ENCODE peak calls at places on chromosomes 11 and 22, in five cellular contexts. One of them, this sample, is unnamed.

GRCh38 chr11:87778341-87778740 is 396.9 kb downstream of the RAB38 start:
- DNase-seq in HEK293T: no peak
- DNase-seq in GM12878: no peak
- DNase-seq in H1: no peak
- DNase-seq in HepG2: no peak
- DNase-seq in this sample: peak

GRCh38 chr11:62879554-62879953 is 1.1 kb upstream of the SLC3A2 start:
- DNase-seq in HEK293T: no peak
- DNase-seq in GM12878: no peak
- DNase-seq in H1: no peak
- DNase-seq in HepG2: no peak
- DNase-seq in this sample: no peak

GRCh38 chr11:111303476-111303875 is 5.1 kb downstream of the POU2AF3 start:
- DNase-seq in HEK293T: peak
- DNase-seq in GM12878: no peak
- DNase-seq in H1: no peak
- DNase-seq in HepG2: peak
- DNase-seq in this sample: no peak

GRCh38 chr11:10931761-10932700 is 74.2 kb upstream of the ZBED5 start:
- DNase-seq in HEK293T: no peak
- DNase-seq in GM12878: no peak
- DNase-seq in H1: peak
- DNase-seq in HepG2: no peak
- DNase-seq in this sample: no peak

GRCh38 chr11:27642954-27643353 is 57.3 kb downstream of the BDNF start:
- DNase-seq in HEK293T: no peak
- DNase-seq in GM12878: no peak
- DNase-seq in H1: no peak
- DNase-seq in HepG2: no peak
- DNase-seq in this sample: no peak

GRCh38 chr22:34709641-34710040 is 356.3 kb upstream of the ISX start:
- DNase-seq in HEK293T: no peak
- DNase-seq in GM12878: no peak
- DNase-seq in H1: no peak
- DNase-seq in HepG2: no peak
- DNase-seq in this sample: no peak

GRCh38 chr11:2424811-2425495 is 19.4 kb downstream of the TRPM5 start:
- DNase-seq in HEK293T: no peak
- DNase-seq in GM12878: no peak
- DNase-seq in H1: no peak
- DNase-seq in HepG2: no peak
- DNase-seq in this sample: no peak

GRCh38 chr11:46330887-46331652 is 16.2 kb upstream of the DGKZ start:
- DNase-seq in HEK293T: no peak
- DNase-seq in GM12878: no peak
- DNase-seq in H1: no peak
- DNase-seq in HepG2: no peak
- DNase-seq in this sample: no peak

GRCh38 chr11:102589047-102589459 is 36.1 kb downstream of the MMP20 start:
- DNase-seq in HEK293T: no peak
- DNase-seq in GM12878: peak
- DNase-seq in H1: no peak
- DNase-seq in HepG2: no peak
- DNase-seq in this sample: no peak

GRCh38 chr11:41189711-41190477 is 269.6 kb downstream of the LRRC4C start:
- DNase-seq in HEK293T: no peak
- DNase-seq in GM12878: no peak
- DNase-seq in H1: no peak
- DNase-seq in HepG2: peak
- DNase-seq in this sample: no peak

GRCh38 chr22:36406139-36406538 is 18.4 kb upstream of the MYH9 start:
- DNase-seq in HEK293T: no peak
- DNase-seq in GM12878: no peak
- DNase-seq in H1: no peak
- DNase-seq in HepG2: no peak
- DNase-seq in this sample: no peak

GRCh38 chr11:120130991-120131760 is 6.7 kb downstream of the TRIM29 start:
- DNase-seq in HEK293T: no peak
- DNase-seq in GM12878: no peak
- DNase-seq in H1: peak
- DNase-seq in HepG2: no peak
- DNase-seq in this sample: no peak

GRCh38 chr11:125874556-125875124 is 12.8 kb upstream of the HYLS1 start:
- DNase-seq in HEK293T: peak
- DNase-seq in GM12878: no peak
- DNase-seq in H1: peak
- DNase-seq in HepG2: peak
- DNase-seq in this sample: peak

GRCh38 chr11:29231586-29231985 is 785.2 kb downstream of the KCNA4 start:
- DNase-seq in HEK293T: no peak
- DNase-seq in GM12878: no peak
- DNase-seq in H1: no peak
- DNase-seq in HepG2: no peak
- DNase-seq in this sample: no peak

GRCh38 chr11:114478768-114479167 is 39.5 kb downstream of the REXO2 start:
- DNase-seq in HEK293T: no peak
- DNase-seq in GM12878: no peak
- DNase-seq in H1: no peak
- DNase-seq in HepG2: peak
- DNase-seq in this sample: peak

GRCh38 chr22:17130199-17130598 is 9.0 kb upstream of the TMEM121B start:
- DNase-seq in HEK293T: no peak
- DNase-seq in GM12878: no peak
- DNase-seq in H1: no peak
- DNase-seq in HepG2: no peak
- DNase-seq in this sample: no peak

GRCh38 chr22:31496735-31497146 is 405 bp downstream of the SFI1 start:
- DNase-seq in HEK293T: peak
- DNase-seq in GM12878: no peak
- DNase-seq in H1: no peak
- DNase-seq in HepG2: no peak
- DNase-seq in this sample: no peak

GRCh38 chr11:131486100-131486499 is 115.7 kb downstream of the NTM start:
- DNase-seq in HEK293T: no peak
- DNase-seq in GM12878: no peak
- DNase-seq in H1: no peak
- DNase-seq in HepG2: no peak
- DNase-seq in this sample: no peak

GRCh38 chr11:78417888-78418583 is 416 bp upstream of the GAB2 start:
- DNase-seq in HEK293T: peak
- DNase-seq in GM12878: no peak
- DNase-seq in H1: peak
- DNase-seq in HepG2: peak
- DNase-seq in this sample: no peak

GRCh38 chr11:17978553-17979287 is 34.1 kb downstream of the SERGEF start:
- DNase-seq in HEK293T: peak
- DNase-seq in GM12878: no peak
- DNase-seq in H1: peak
- DNase-seq in HepG2: peak
- DNase-seq in this sample: peak

GRCh38 chr11:70331901-70332300 is 61.4 kb downstream of the PPFIA1 start:
- DNase-seq in HEK293T: no peak
- DNase-seq in GM12878: no peak
- DNase-seq in H1: no peak
- DNase-seq in HepG2: no peak
- DNase-seq in this sample: no peak

GRCh38 chr11:71459076-71459766 is 6.2 kb downstream of the NADSYN1 start:
- DNase-seq in HEK293T: no peak
- DNase-seq in GM12878: no peak
- DNase-seq in H1: no peak
- DNase-seq in HepG2: no peak
- DNase-seq in this sample: no peak

GRCh38 chr11:104380358-104380757 is 216.4 kb upstream of the PDGFD start:
- DNase-seq in HEK293T: no peak
- DNase-seq in GM12878: no peak
- DNase-seq in H1: no peak
- DNase-seq in HepG2: no peak
- DNase-seq in this sample: no peak

GRCh38 chr11:71282581-71283351 is 30.4 kb upstream of the SHANK2 start:
- DNase-seq in HEK293T: no peak
- DNase-seq in GM12878: no peak
- DNase-seq in H1: no peak
- DNase-seq in HepG2: peak
- DNase-seq in this sample: no peak

GRCh38 chr22:17919276-17920144 is 104.9 kb downstream of the MICAL3 start:
- DNase-seq in HEK293T: no peak
- DNase-seq in GM12878: no peak
- DNase-seq in H1: no peak
- DNase-seq in HepG2: no peak
- DNase-seq in this sample: no peak

GRCh38 chr22:29569011-29569678 is 11.8 kb downstream of the NIPSNAP1 start:
- DNase-seq in HEK293T: no peak
- DNase-seq in GM12878: no peak
- DNase-seq in H1: no peak
- DNase-seq in HepG2: peak
- DNase-seq in this sample: no peak

GRCh38 chr11:106464728-106465127 is 387.3 kb downstream of the AASDHPPT start:
- DNase-seq in HEK293T: no peak
- DNase-seq in GM12878: no peak
- DNase-seq in H1: no peak
- DNase-seq in HepG2: no peak
- DNase-seq in this sample: no peak

GRCh38 chr11:106463154-106463553 is 385.7 kb downstream of the AASDHPPT start:
- DNase-seq in HEK293T: no peak
- DNase-seq in GM12878: no peak
- DNase-seq in H1: no peak
- DNase-seq in HepG2: no peak
- DNase-seq in this sample: no peak

GRCh38 chr11:106461148-106461547 is 383.7 kb downstream of the AASDHPPT start:
- DNase-seq in HEK293T: no peak
- DNase-seq in GM12878: no peak
- DNase-seq in H1: no peak
- DNase-seq in HepG2: no peak
- DNase-seq in this sample: no peak

GRCh38 chr11:106461839-106462545 is 384.5 kb downstream of the AASDHPPT start:
- DNase-seq in HEK293T: no peak
- DNase-seq in GM12878: no peak
- DNase-seq in H1: no peak
- DNase-seq in HepG2: peak
- DNase-seq in this sample: no peak

DNA sequence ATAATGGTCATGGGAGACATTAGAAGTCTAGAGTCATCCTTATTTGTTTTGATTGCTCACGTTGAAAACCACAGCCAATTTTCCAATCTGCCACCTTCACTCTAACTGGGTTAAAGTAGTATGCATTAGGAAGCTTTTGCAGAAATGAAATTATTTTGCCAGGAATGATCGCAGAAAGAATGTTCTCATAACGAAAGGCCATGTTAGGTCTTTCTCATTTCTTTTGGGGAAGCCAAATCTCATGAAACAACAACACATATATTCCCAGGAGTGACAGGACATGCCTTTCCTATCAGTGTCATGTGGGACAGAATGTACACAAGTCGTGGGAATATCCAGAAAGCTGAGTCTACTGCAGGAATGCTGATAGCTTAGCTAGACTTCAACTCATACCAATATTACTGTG is 386.3 kb downstream of the AASDHPPT start:
- DNase-seq in HEK293T: no peak
- DNase-seq in GM12878: no peak
- DNase-seq in H1: no peak
- DNase-seq in HepG2: peak
- DNase-seq in this sample: no peak
- TF ChIP-seq SUZ12 in HEK293T: no peak
- TF ChIP-seq SUZ12 in GM12878: no peak
- TF ChIP-seq SUZ12 in H1: no peak
- TF ChIP-seq SUZ12 in HepG2: no peak
- TF ChIP-seq SUZ12 in this sample: no peak

DNA sequence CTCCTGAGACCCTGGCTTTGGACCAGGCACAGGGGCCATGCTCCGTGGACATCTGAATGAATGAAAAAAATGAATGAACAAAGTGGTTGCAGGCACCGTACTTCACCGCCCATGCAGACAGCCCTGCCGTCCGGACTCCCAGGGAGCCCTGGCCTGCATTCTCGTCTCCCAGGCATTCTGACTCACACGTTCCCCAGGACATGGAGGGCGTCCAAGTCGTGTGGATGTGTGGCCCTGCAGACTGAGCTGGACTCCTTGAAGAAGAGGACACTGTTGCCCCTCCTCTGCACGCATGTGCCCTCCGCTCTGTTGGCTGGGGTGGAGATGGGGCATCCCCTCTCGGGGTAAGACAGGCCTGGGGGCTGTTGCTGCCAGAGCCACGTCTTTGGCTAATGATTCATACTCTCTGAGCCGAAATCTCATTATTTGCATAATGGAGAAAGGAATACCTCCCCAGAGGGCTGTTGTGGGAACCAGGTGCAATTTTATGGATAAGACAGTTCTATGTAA is 49.7 kb downstream of the RTL6 start:
- DNase-seq in HEK293T: no peak
- DNase-seq in GM12878: no peak
- DNase-seq in H1: no peak
- DNase-seq in HepG2: no peak
- DNase-seq in this sample: no peak
- TF ChIP-seq SUZ12 in HEK293T: no peak
- TF ChIP-seq SUZ12 in GM12878: no peak
- TF ChIP-seq SUZ12 in H1: no peak
- TF ChIP-seq SUZ12 in HepG2: no peak
- TF ChIP-seq SUZ12 in this sample: no peak

DNA sequence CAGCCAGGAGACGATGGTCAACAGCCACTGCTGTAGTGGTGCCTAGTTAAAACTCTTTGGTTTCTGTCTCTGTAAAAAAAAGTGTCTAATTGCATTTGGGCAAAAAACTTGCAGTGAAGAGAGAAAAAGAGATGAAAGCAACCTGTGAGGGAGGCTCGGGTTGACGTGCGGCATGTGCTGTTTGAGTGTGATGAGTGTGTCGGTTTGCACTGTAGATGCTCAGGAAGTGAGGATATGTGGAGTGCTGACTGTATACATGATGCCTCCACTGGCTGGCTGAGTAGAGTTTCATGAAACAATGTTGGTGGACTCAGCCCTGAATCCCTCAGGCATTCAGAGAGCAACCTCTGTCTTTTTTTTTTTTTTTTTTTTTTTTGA is 4.3 kb upstream of the DGCR6L start:
- DNase-seq in HEK293T: no peak
- DNase-seq in GM12878: no peak
- DNase-seq in H1: no peak
- DNase-seq in HepG2: peak
- DNase-seq in this sample: no peak
- TF ChIP-seq SUZ12 in HEK293T: no peak
- TF ChIP-seq SUZ12 in GM12878: no peak
- TF ChIP-seq SUZ12 in H1: no peak
- TF ChIP-seq SUZ12 in HepG2: no peak
- TF ChIP-seq SUZ12 in this sample: no peak

GRCh38 chr11:74730601-74731260 is 495 bp downstream of the CHRDL2 start:
- DNase-seq in HEK293T: no peak
- DNase-seq in GM12878: no peak
- DNase-seq in H1: peak
- DNase-seq in HepG2: no peak
- DNase-seq in this sample: no peak

GRCh38 chr11:74725701-74726100 is 5.5 kb downstream of the CHRDL2 start:
- DNase-seq in HEK293T: no peak
- DNase-seq in GM12878: no peak
- DNase-seq in H1: no peak
- DNase-seq in HepG2: no peak
- DNase-seq in this sample: no peak

GRCh38 chr11:74731301-74732094 is at the start of gene CHRDL2:
- DNase-seq in HEK293T: no peak
- DNase-seq in GM12878: no peak
- DNase-seq in H1: peak
- DNase-seq in HepG2: no peak
- DNase-seq in this sample: no peak

GRCh38 chr11:74726547-74727182 is 4.6 kb downstream of the CHRDL2 start:
- DNase-seq in HEK293T: peak
- DNase-seq in GM12878: no peak
- DNase-seq in H1: peak
- DNase-seq in HepG2: peak
- DNase-seq in this sample: peak

GRCh38 chr11:74729397-74729796 is 1.8 kb downstream of the CHRDL2 start:
- DNase-seq in HEK293T: no peak
- DNase-seq in GM12878: no peak
- DNase-seq in H1: no peak
- DNase-seq in HepG2: no peak
- DNase-seq in this sample: no peak
- TF ChIP-seq SUZ12 in HEK293T: no peak
- TF ChIP-seq SUZ12 in GM12878: no peak
- TF ChIP-seq SUZ12 in H1: no peak
- TF ChIP-seq SUZ12 in HepG2: no peak
- TF ChIP-seq SUZ12 in this sample: no peak